ENCODE peak calls at places on chromosomes 13 and 19, in seven cellular contexts. R is K562, A is SK-N-SH, Z is GM12892, W is H1, Q is GM12878, U is HepG2. C is an unnamed sample.

GRCh38 chr19:47641891-47642485 is 33.1 kb downstream of the BICRA start:
- DNase-seq in W (no peak), Q (no peak), U (no peak), Z (no peak), R (no peak), A (no peak), C (no peak)

GRCh38 chr19:18597809-18598660 is 8.6 kb downstream of the CRLF1 start:
- DNase-seq in W (no peak), U (no peak), R (no peak), Z (no peak), Q (no peak), A (peak; percentile 79), C (no peak)

GRCh38 chr19:6572217-6572616 is 18.7 kb downstream of the CD70 start:
- DNase-seq in A (no peak), W (no peak), Q (no peak), U (no peak), Z (no peak), R (no peak), C (no peak)

GRCh38 chr19:57241181-57241580 is 749 bp downstream of the ZNF805 start:
- DNase-seq in Q (no peak), W (no peak), R (no peak), U (peak; percentile 12), A (peak; percentile 26), Z (no peak), C (no peak)

GRCh38 chr19:37572203-37572602 is 22.4 kb downstream of the ZNF571 start:
- DNase-seq in W (no peak), A (no peak), R (no peak), Z (no peak), Q (no peak), U (no peak), C (no peak)

GRCh38 chr13:99686157-99686572 is 184.9 kb downstream of the TM9SF2 start:
- DNase-seq in Z (no peak), W (no peak), A (peak; percentile 66), Q (no peak), R (peak; percentile 23), U (peak; percentile 58), C (no peak)

GRCh38 chr13:25990801-25991200 is 61.0 kb downstream of the SHISA2 start:
- DNase-seq in Q (no peak), W (peak; percentile 23), A (no peak), R (no peak), Z (no peak), U (no peak), C (no peak)

GRCh38 chr13:109833071-109833470 is 46.7 kb upstream of the IRS2 start:
- DNase-seq in Z (no peak), W (no peak), R (no peak), Q (no peak), A (no peak), U (no peak), C (no peak)

GRCh38 chr19:5225486-5226345 is 114.9 kb downstream of the PTPRS start:
- DNase-seq in Z (no peak), R (peak; percentile 55), Q (no peak), U (peak; percentile 18), A (peak; percentile 62), W (no peak), C (no peak)

GRCh38 chr13:114063545-114064515 is 68.6 kb downstream of the RASA3 start:
- DNase-seq in R (peak; percentile 32), Z (no peak), W (no peak), Q (no peak), A (peak; percentile 75), U (no peak), C (no peak)

GRCh38 chr19:54905411-54905810 is 537 bp upstream of the NCR1 start:
- DNase-seq in A (no peak), R (no peak), Q (no peak), Z (no peak), U (no peak), W (no peak), C (no peak)

GRCh38 chr13:109422163-109422562 is 364.2 kb downstream of the IRS2 start:
- DNase-seq in W (no peak), Z (no peak), U (no peak), Q (no peak), A (no peak), R (no peak), C (no peak)

GRCh38 chr13:59112375-59112774 is 1051.4 kb downstream of the DIAPH3 start:
- DNase-seq in Q (no peak), Z (no peak), R (no peak), U (no peak), W (no peak), A (peak; percentile 5), C (no peak)

GRCh38 chr13:40776232-40776631 is 5.2 kb upstream of the MRPS31 start:
- DNase-seq in Q (no peak), A (no peak), R (no peak), Z (no peak), W (no peak), U (no peak), C (no peak)

GRCh38 chr13:48817166-48817802 is 158.4 kb upstream of the FNDC3A start:
- DNase-seq in Z (no peak), R (no peak), U (no peak), Q (no peak), W (no peak), A (no peak), C (no peak)

GRCh38 chr13:99758465-99759162 is 213.0 kb downstream of the ZIC5 start:
- DNase-seq in R (no peak), U (no peak), Z (no peak), W (no peak), A (no peak), Q (no peak), C (no peak)

GRCh38 chr19:6739390-6739883 is at the start of gene TRIP10:
- DNase-seq in U (peak; percentile 68), R (peak; percentile 84), Q (no peak), A (peak; percentile 94), W (no peak), Z (peak; percentile 87), C (peak; percentile 87)

GRCh38 chr13:26022538-26023292 is 29.1 kb downstream of the SHISA2 start:
- DNase-seq in U (no peak), Q (no peak), A (peak; percentile 85), R (no peak), Z (no peak), W (no peak), C (no peak)

GRCh38 chr19:3131168-3131567 is 4.7 kb upstream of the GNA15 start:
- DNase-seq in W (no peak), A (no peak), Z (no peak), R (no peak), Q (no peak), U (no peak), C (no peak)

DNA sequence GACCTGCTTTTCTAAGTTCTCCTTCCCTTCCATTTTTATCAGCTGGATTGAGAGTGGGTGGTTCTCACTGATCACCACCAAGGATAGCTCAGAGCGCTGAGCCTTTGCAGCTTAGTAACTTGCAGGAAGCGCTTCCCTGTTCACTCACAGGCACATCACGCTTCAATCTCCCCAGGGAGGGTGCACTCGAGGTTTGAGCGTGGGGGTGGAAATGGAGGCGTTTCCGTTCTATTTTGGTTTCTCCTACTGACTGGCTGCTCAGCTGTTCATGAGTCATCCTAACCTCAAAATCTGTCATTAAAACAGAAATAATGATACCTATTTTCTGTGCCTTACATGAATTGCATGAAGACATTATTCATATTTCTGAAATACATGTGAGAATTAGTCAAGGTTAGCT is 292.1 kb downstream of the SPRY2 start:
- DNase-seq in Z (peak; percentile 11), R (peak; percentile 7), A (no peak), W (peak; percentile 9), Q (peak; percentile 89), U (no peak), C (peak; percentile 9)
- TF ChIP-seq TAF1 in Z (no peak), R (no peak), A (no peak), W (no peak), Q (no peak), U (no peak), C (no peak)

GRCh38 chr13:103188688-103189326 is 122.6 kb upstream of the SLC10A2 start:
- DNase-seq in Q (no peak), R (no peak), Z (no peak), U (no peak), A (peak; percentile 23), W (no peak), C (no peak)
- TF ChIP-seq TAF1 in Q (no peak), R (no peak), Z (no peak), U (no peak), A (no peak), W (no peak), C (no peak)

DNA sequence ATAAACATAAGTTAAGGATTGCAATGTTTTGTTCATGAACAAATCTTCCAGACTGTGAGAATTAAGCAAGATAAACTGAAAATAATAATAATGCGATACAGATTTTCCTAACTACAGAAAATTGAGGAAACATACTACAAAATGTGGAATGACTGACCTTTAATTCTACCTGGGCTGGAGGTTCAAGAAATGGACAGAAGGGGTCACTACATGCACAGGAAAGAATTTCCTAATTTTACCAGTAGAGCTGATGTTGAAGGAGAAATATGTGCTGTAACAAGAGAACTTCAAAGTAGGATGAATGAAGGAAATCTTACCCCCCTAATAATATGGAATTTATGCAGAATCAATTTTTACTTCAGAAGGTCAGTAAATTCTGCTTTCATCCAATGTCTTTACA is 62.3 kb downstream of the ZNF627 start:
- DNase-seq in Q (no peak), U (peak; percentile 15), R (peak; percentile 46), A (peak; percentile 51), W (no peak), Z (no peak), C (no peak)
- TF ChIP-seq TAF1 in Q (no peak), U (no peak), R (no peak), A (no peak), W (no peak), Z (no peak), C (no peak)

GRCh38 chr19:29851769-29852521 is 40.2 kb downstream of the CCNE1 start:
- DNase-seq in A (no peak), U (no peak), Z (no peak), R (no peak), W (no peak), Q (peak; percentile 49), C (no peak)
- TF ChIP-seq TAF1 in A (no peak), U (no peak), Z (no peak), R (no peak), W (no peak), Q (no peak), C (no peak)

DNA sequence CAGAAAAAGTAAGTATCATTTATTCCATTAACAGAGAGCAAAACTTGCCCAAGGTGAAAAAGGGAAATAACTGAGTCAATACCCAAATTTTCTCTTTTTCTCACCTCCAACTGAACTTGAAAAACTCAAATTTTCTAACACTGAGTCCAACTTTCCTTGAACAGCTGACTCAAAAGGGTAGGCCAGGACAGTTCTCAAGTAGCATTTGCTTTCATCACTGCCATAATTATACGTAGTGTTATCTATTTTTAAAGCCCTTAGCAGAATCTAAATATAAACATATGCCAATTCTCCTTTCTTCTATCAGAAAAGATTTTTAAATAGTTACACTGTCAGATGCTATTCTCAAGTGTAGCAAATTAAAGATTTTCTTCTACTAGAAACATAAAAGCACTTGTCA is 3.5 kb downstream of the N4BP2L2 start:
- DNase-seq in U (no peak), W (no peak), Z (no peak), Q (no peak), R (no peak), A (no peak), C (no peak)
- TF ChIP-seq TAF1 in U (no peak), W (no peak), Z (no peak), Q (no peak), R (no peak), A (no peak), C (no peak)

C was measured in GM12891.